ENCODE peak calls at places on chromosome 9, in eight cellular contexts. One of them, this sample, is unnamed.

GRCh38 chr9:94862242-94862610 is 135.7 kb downstream of the AOPEP start:
- DNase-seq in HuH-7: no peak
- DNase-seq in retina: no peak
- DNase-seq in RKO: no peak
- DNase-seq in NT2/D1: no peak
- DNase-seq in aorta: no peak
- DNase-seq in stimulated activated CD4-positive, alpha-beta T cell treated with anti-CD3 and anti-CD28 coated beads, Interleukin-4, amount 100 ng/mL, for 48 hours: no peak
- DNase-seq in AG04450: no peak
- DNase-seq in this sample: no peak

GRCh38 chr9:79976501-79977444 is 405.0 kb downstream of the TLE4 start:
- DNase-seq in HuH-7: no peak
- DNase-seq in retina: peak; percentile 81
- DNase-seq in RKO: no peak
- DNase-seq in NT2/D1: no peak
- DNase-seq in aorta: no peak
- DNase-seq in stimulated activated CD4-positive, alpha-beta T cell treated with anti-CD3 and anti-CD28 coated beads, Interleukin-4, amount 100 ng/mL, for 48 hours: no peak
- DNase-seq in AG04450: no peak
- DNase-seq in this sample: no peak

GRCh38 chr9:89647366-89648128 is 42.7 kb downstream of the GADD45G start:
- DNase-seq in HuH-7: no peak
- DNase-seq in retina: no peak
- DNase-seq in RKO: no peak
- DNase-seq in NT2/D1: no peak
- DNase-seq in aorta: no peak
- DNase-seq in stimulated activated CD4-positive, alpha-beta T cell treated with anti-CD3 and anti-CD28 coated beads, Interleukin-4, amount 100 ng/mL, for 48 hours: no peak
- DNase-seq in AG04450: no peak
- DNase-seq in this sample: no peak

GRCh38 chr9:5269249-5269715 is 35.2 kb downstream of the RLN2 start:
- DNase-seq in HuH-7: no peak
- DNase-seq in retina: no peak
- DNase-seq in RKO: peak; percentile 55
- DNase-seq in NT2/D1: peak; percentile 70
- DNase-seq in aorta: no peak
- DNase-seq in stimulated activated CD4-positive, alpha-beta T cell treated with anti-CD3 and anti-CD28 coated beads, Interleukin-4, amount 100 ng/mL, for 48 hours: no peak
- DNase-seq in AG04450: peak; percentile 3
- DNase-seq in this sample: no peak

GRCh38 chr9:127943746-127944145 is 6.1 kb upstream of the DPM2 start:
- DNase-seq in HuH-7: peak; percentile 85
- DNase-seq in retina: peak; percentile 61
- DNase-seq in RKO: peak; percentile 83
- DNase-seq in NT2/D1: peak; percentile 68
- DNase-seq in aorta: peak; percentile 92
- DNase-seq in stimulated activated CD4-positive, alpha-beta T cell treated with anti-CD3 and anti-CD28 coated beads, Interleukin-4, amount 100 ng/mL, for 48 hours: peak; percentile 82
- DNase-seq in AG04450: no peak
- DNase-seq in this sample: peak; percentile 75

GRCh38 chr9:89037891-89038290 is 46.6 kb downstream of the S1PR3 start:
- DNase-seq in HuH-7: no peak
- DNase-seq in retina: no peak
- DNase-seq in RKO: no peak
- DNase-seq in NT2/D1: no peak
- DNase-seq in aorta: no peak
- DNase-seq in stimulated activated CD4-positive, alpha-beta T cell treated with anti-CD3 and anti-CD28 coated beads, Interleukin-4, amount 100 ng/mL, for 48 hours: no peak
- DNase-seq in AG04450: no peak
- DNase-seq in this sample: no peak

GRCh38 chr9:135085830-135086546 is 1.5 kb upstream of the OLFM1 start:
- DNase-seq in HuH-7: peak; percentile 81
- DNase-seq in retina: peak; percentile 95
- DNase-seq in RKO: peak; percentile 59
- DNase-seq in NT2/D1: peak; percentile 78
- DNase-seq in aorta: peak; percentile 69
- DNase-seq in stimulated activated CD4-positive, alpha-beta T cell treated with anti-CD3 and anti-CD28 coated beads, Interleukin-4, amount 100 ng/mL, for 48 hours: peak; percentile 28
- DNase-seq in AG04450: peak; percentile 6
- DNase-seq in this sample: peak; percentile 64

GRCh38 chr9:115002371-115003120 is 72.2 kb upstream of the TNFSF8 start:
- DNase-seq in HuH-7: no peak
- DNase-seq in retina: no peak
- DNase-seq in RKO: no peak
- DNase-seq in NT2/D1: no peak
- DNase-seq in aorta: no peak
- DNase-seq in stimulated activated CD4-positive, alpha-beta T cell treated with anti-CD3 and anti-CD28 coated beads, Interleukin-4, amount 100 ng/mL, for 48 hours: no peak
- DNase-seq in AG04450: no peak
- DNase-seq in this sample: no peak

GRCh38 chr9:70120834-70121510 is 77.3 kb downstream of the MAMDC2 start:
- DNase-seq in HuH-7: no peak
- DNase-seq in retina: no peak
- DNase-seq in RKO: peak; percentile 31
- DNase-seq in NT2/D1: no peak
- DNase-seq in aorta: peak; percentile 86
- DNase-seq in stimulated activated CD4-positive, alpha-beta T cell treated with anti-CD3 and anti-CD28 coated beads, Interleukin-4, amount 100 ng/mL, for 48 hours: no peak
- DNase-seq in AG04450: peak; percentile 85
- DNase-seq in this sample: no peak

GRCh38 chr9:107586493-107586892 is 96.9 kb upstream of the KLF4 start:
- DNase-seq in HuH-7: no peak
- DNase-seq in retina: no peak
- DNase-seq in RKO: no peak
- DNase-seq in NT2/D1: no peak
- DNase-seq in aorta: no peak
- DNase-seq in stimulated activated CD4-positive, alpha-beta T cell treated with anti-CD3 and anti-CD28 coated beads, Interleukin-4, amount 100 ng/mL, for 48 hours: no peak
- DNase-seq in AG04450: no peak
- DNase-seq in this sample: no peak

GRCh38 chr9:2691626-2692025 is 25.7 kb upstream of the KCNV2 start:
- DNase-seq in HuH-7: no peak
- DNase-seq in retina: no peak
- DNase-seq in RKO: no peak
- DNase-seq in NT2/D1: no peak
- DNase-seq in aorta: no peak
- DNase-seq in stimulated activated CD4-positive, alpha-beta T cell treated with anti-CD3 and anti-CD28 coated beads, Interleukin-4, amount 100 ng/mL, for 48 hours: no peak
- DNase-seq in AG04450: no peak
- DNase-seq in this sample: no peak

GRCh38 chr9:111038336-111039202 is at the start of gene LPAR1:
- DNase-seq in HuH-7: peak; percentile 34
- DNase-seq in retina: peak; percentile 72
- DNase-seq in RKO: no peak
- DNase-seq in NT2/D1: no peak
- DNase-seq in aorta: peak; percentile 84
- DNase-seq in stimulated activated CD4-positive, alpha-beta T cell treated with anti-CD3 and anti-CD28 coated beads, Interleukin-4, amount 100 ng/mL, for 48 hours: no peak
- DNase-seq in AG04450: peak; percentile 54
- DNase-seq in this sample: no peak

GRCh38 chr9:122815544-122815943 is 12.8 kb downstream of the PDCL start:
- DNase-seq in HuH-7: no peak
- DNase-seq in retina: no peak
- DNase-seq in RKO: no peak
- DNase-seq in NT2/D1: no peak
- DNase-seq in aorta: no peak
- DNase-seq in stimulated activated CD4-positive, alpha-beta T cell treated with anti-CD3 and anti-CD28 coated beads, Interleukin-4, amount 100 ng/mL, for 48 hours: no peak
- DNase-seq in AG04450: no peak
- DNase-seq in this sample: no peak

GRCh38 chr9:107351382-107352045 is 68.4 kb downstream of the RAD23B start:
- DNase-seq in HuH-7: no peak
- DNase-seq in retina: no peak
- DNase-seq in RKO: no peak
- DNase-seq in NT2/D1: no peak
- DNase-seq in aorta: no peak
- DNase-seq in stimulated activated CD4-positive, alpha-beta T cell treated with anti-CD3 and anti-CD28 coated beads, Interleukin-4, amount 100 ng/mL, for 48 hours: no peak
- DNase-seq in AG04450: no peak
- DNase-seq in this sample: no peak

GRCh38 chr9:125233678-125234077 is 7.5 kb downstream of the HSPA5 start:
- DNase-seq in HuH-7: no peak
- DNase-seq in retina: no peak
- DNase-seq in RKO: peak; percentile 100
- DNase-seq in NT2/D1: no peak
- DNase-seq in aorta: no peak
- DNase-seq in stimulated activated CD4-positive, alpha-beta T cell treated with anti-CD3 and anti-CD28 coated beads, Interleukin-4, amount 100 ng/mL, for 48 hours: no peak
- DNase-seq in AG04450: peak; percentile 96
- DNase-seq in this sample: no peak

GRCh38 chr9:15249042-15249818 is 57.8 kb downstream of the TTC39B start:
- DNase-seq in HuH-7: no peak
- DNase-seq in retina: peak; percentile 8
- DNase-seq in RKO: no peak
- DNase-seq in NT2/D1: no peak
- DNase-seq in aorta: no peak
- DNase-seq in stimulated activated CD4-positive, alpha-beta T cell treated with anti-CD3 and anti-CD28 coated beads, Interleukin-4, amount 100 ng/mL, for 48 hours: no peak
- DNase-seq in AG04450: no peak
- DNase-seq in this sample: no peak

GRCh38 chr9:114115645-114116044 is 16.6 kb upstream of the KIF12 start:
- DNase-seq in HuH-7: no peak
- DNase-seq in retina: no peak
- DNase-seq in RKO: no peak
- DNase-seq in NT2/D1: no peak
- DNase-seq in aorta: no peak
- DNase-seq in stimulated activated CD4-positive, alpha-beta T cell treated with anti-CD3 and anti-CD28 coated beads, Interleukin-4, amount 100 ng/mL, for 48 hours: no peak
- DNase-seq in AG04450: no peak
- DNase-seq in this sample: no peak

GRCh38 chr9:134618163-134618822 is 23.3 kb upstream of the COL5A1 start:
- DNase-seq in HuH-7: no peak
- DNase-seq in retina: no peak
- DNase-seq in RKO: no peak
- DNase-seq in NT2/D1: no peak
- DNase-seq in aorta: peak; percentile 50
- DNase-seq in stimulated activated CD4-positive, alpha-beta T cell treated with anti-CD3 and anti-CD28 coated beads, Interleukin-4, amount 100 ng/mL, for 48 hours: no peak
- DNase-seq in AG04450: no peak
- DNase-seq in this sample: no peak

GRCh38 chr9:126914458-126915280 is at the start of gene RALGPS1:
- DNase-seq in HuH-7: peak; percentile 99
- DNase-seq in retina: peak; percentile 93
- DNase-seq in RKO: peak; percentile 99
- DNase-seq in NT2/D1: peak; percentile 94
- DNase-seq in aorta: peak; percentile 97
- DNase-seq in stimulated activated CD4-positive, alpha-beta T cell treated with anti-CD3 and anti-CD28 coated beads, Interleukin-4, amount 100 ng/mL, for 48 hours: peak; percentile 90
- DNase-seq in AG04450: peak; percentile 91
- DNase-seq in this sample: peak; percentile 94

GRCh38 chr9:5626727-5627634 is 1.9 kb upstream of the RIC1 start:
- DNase-seq in HuH-7: no peak
- DNase-seq in retina: no peak
- DNase-seq in RKO: peak; percentile 77
- DNase-seq in NT2/D1: no peak
- DNase-seq in aorta: peak; percentile 65
- DNase-seq in stimulated activated CD4-positive, alpha-beta T cell treated with anti-CD3 and anti-CD28 coated beads, Interleukin-4, amount 100 ng/mL, for 48 hours: no peak
- DNase-seq in AG04450: no peak
- DNase-seq in this sample: no peak

GRCh38 chr9:111399772-111400563 is 69.9 kb upstream of the OR2K2 start:
- DNase-seq in HuH-7: peak; percentile 42
- DNase-seq in retina: no peak
- DNase-seq in RKO: peak; percentile 52
- DNase-seq in NT2/D1: peak; percentile 39
- DNase-seq in aorta: no peak
- DNase-seq in stimulated activated CD4-positive, alpha-beta T cell treated with anti-CD3 and anti-CD28 coated beads, Interleukin-4, amount 100 ng/mL, for 48 hours: no peak
- DNase-seq in AG04450: no peak
- DNase-seq in this sample: peak; percentile 30